ENCODE peak calls at places on chromosomes 1 and 21, in six cellular contexts. X is AG09319, R is neural progenitor cell, T is tibial artery, M is ovary, H is fibroblast of pulmonary artery. V is an unnamed sample.

GRCh38 chr21:42850866-42851391 is 28.4 kb downstream of the WDR4 start:
- DNase-seq in M (no peak), H (peak; percentile 24), X (no peak), T (no peak), R (peak; percentile 30), V (no peak)

GRCh38 chr1:5906116-5906515 is 86.1 kb downstream of the NPHP4 start:
- DNase-seq in X (no peak), R (no peak), M (peak; percentile 16), H (no peak), T (no peak), V (no peak)

GRCh38 chr21:41948404-41948895 is 5.4 kb downstream of the C2CD2 start:
- DNase-seq in R (no peak), H (no peak), X (no peak), T (no peak), M (no peak), V (no peak)

GRCh38 chr1:24769656-24770651 is 24.7 kb downstream of the CLIC4 start:
- DNase-seq in X (peak; percentile 84), M (no peak), T (no peak), R (no peak), H (peak; percentile 98), V (no peak)

GRCh38 chr1:1889847-1890505 is 911 bp downstream of the GNB1 start:
- DNase-seq in M (peak; percentile 70), T (peak; percentile 69), X (no peak), H (peak; percentile 50), R (peak; percentile 60), V (peak; percentile 89)

GRCh38 chr1:212498243-212498642 is 65.5 kb downstream of the NENF start:
- DNase-seq in R (no peak), M (no peak), T (no peak), H (peak; percentile 86), X (no peak), V (no peak)

GRCh38 chr21:46414965-46415275 is 43.8 kb upstream of the DIP2A start:
- DNase-seq in T (no peak), H (no peak), M (no peak), R (no peak), X (no peak), V (no peak)

GRCh38 chr1:21099034-21099868 is 77.4 kb downstream of the EIF4G3 start:
- DNase-seq in M (no peak), X (no peak), R (no peak), T (no peak), H (peak; percentile 62), V (no peak)

GRCh38 chr21:32728455-32729237 is 833 bp upstream of the SYNJ1 start:
- DNase-seq in R (no peak), T (no peak), M (no peak), H (no peak), X (no peak), V (no peak)

GRCh38 chr21:26388731-26389231 is 184.3 kb downstream of the CYYR1 start:
- DNase-seq in M (no peak), X (no peak), R (no peak), T (no peak), H (peak; percentile 77), V (no peak)

GRCh38 chr21:27813750-27814149 is 846.9 kb upstream of the ADAMTS5 start:
- DNase-seq in T (no peak), H (no peak), R (peak; percentile 2), M (no peak), X (no peak), V (no peak)

GRCh38 chr1:246146811-246147210 is 360.3 kb downstream of the SMYD3 start:
- DNase-seq in X (no peak), T (no peak), H (no peak), M (no peak), R (no peak), V (no peak)

GRCh38 chr1:100414693-100415092 is 62.4 kb downstream of the CDC14A start:
- DNase-seq in R (no peak), H (no peak), M (no peak), X (no peak), T (no peak), V (no peak)

GRCh38 chr1:100419072-100419471 is 66.8 kb downstream of the CDC14A start:
- DNase-seq in M (no peak), T (no peak), H (no peak), X (no peak), R (no peak), V (no peak)

GRCh38 chr1:100412980-100413379 is 60.7 kb downstream of the CDC14A start:
- DNase-seq in R (no peak), H (no peak), M (no peak), X (no peak), T (no peak), V (no peak)

GRCh38 chr1:100411574-100411973 is 59.3 kb downstream of the CDC14A start:
- DNase-seq in X (no peak), R (no peak), M (no peak), T (no peak), H (no peak), V (no peak)

DNA sequence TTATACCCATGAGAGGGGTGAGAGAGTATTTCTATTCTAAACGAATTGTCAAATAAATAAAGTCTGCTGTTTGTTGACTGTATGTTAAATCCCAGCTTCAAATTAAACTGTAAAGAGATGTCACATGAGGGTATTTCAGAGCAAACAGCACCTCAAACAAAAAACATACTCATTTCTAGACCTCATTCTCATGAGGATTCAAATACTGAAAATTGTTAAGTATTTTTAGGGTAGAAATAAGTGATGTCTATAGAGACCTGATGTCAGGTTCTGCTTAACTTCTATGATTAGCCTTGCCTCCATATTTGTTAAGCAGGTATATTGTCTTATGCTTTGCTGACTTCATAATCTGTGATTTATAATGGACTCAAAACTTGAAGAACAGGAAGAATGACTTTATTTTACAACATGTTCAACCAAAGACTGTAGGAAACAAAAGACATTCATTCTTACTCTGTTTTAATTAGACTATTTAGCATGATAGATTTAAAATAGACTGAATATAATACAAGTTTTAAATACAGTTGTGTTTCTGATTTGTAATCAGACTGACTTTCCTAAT is 63.0 kb downstream of the CDC14A start:
- DNase-seq in H (no peak), M (no peak), X (no peak), R (no peak), T (no peak), V (no peak)
- TF ChIP-seq CTCF in H (no peak), M (no peak), X (no peak), R (no peak), T (no peak), V (no peak)

DNA sequence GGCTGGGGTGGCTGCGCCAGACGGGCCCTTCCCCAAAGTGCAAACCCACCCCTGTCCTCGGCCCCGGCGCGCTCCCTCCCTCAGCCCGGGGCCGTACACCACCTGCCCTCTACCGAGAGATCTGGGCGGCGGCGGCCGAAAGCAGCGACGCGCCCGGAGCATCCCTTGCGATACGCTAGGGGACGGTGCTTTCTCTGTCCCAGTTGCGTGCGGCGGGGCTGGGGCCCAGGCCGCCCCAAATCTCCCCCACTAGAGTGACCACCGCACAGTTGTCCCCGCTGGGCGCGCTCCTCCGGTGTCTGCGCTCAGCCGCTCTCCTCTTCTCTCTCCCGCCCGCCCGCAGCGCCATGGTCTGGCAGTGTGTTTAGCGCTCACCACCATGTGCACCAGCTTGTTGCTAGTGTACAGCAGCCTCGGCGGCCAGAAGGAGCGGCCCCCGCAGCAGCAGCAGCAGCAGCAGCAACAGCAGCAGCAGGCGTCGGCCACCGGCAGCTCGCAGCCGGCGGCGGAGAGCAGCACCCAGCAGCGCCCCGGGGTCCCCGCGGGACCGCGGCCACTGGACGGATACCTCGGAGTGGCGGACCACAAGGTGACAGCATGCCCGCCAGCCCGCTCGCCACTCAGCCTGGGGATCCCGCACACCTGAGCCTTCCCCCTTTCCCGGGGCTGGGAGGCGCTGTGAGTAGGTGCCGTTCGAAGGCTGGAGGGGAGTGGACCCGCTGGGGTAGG is 1.0 kb downstream of the ST6GALNAC5 start:
- DNase-seq in M (peak; percentile 64), X (no peak), T (no peak), H (peak; percentile 29), R (peak; percentile 90), V (no peak)
- TF ChIP-seq CTCF in M (peak; percentile 13), X (peak; percentile 20), T (no peak), H (no peak), R (peak; percentile 52), V (no peak)

GRCh38 chr1:9573723-9574122 is 15.0 kb upstream of the TMEM201 start:
- DNase-seq in X (no peak), M (no peak), T (no peak), H (peak; percentile 53), R (peak; percentile 67), V (no peak)

GRCh38 chr1:9577423-9577822 is 11.3 kb upstream of the TMEM201 start:
- DNase-seq in R (no peak), T (no peak), X (no peak), M (no peak), H (no peak), V (no peak)

GRCh38 chr1:9580942-9581341 is 7.8 kb upstream of the TMEM201 start:
- DNase-seq in M (no peak), T (no peak), H (no peak), X (no peak), R (no peak), V (no peak)

GRCh38 chr1:9576903-9577302 is 11.8 kb upstream of the TMEM201 start:
- DNase-seq in H (no peak), X (no peak), T (no peak), M (no peak), R (no peak), V (no peak)
- TF ChIP-seq CTCF in H (no peak), X (no peak), T (no peak), M (no peak), R (peak; percentile 8), V (no peak)

GRCh38 chr1:7940745-7941436 is at the start of gene TNFRSF9:
- DNase-seq in M (no peak), T (no peak), H (peak; percentile 54), X (no peak), R (no peak), V (peak; percentile 74)

GRCh38 chr1:7940034-7940433 is 605 bp downstream of the TNFRSF9 start:
- DNase-seq in H (peak; percentile 20), X (no peak), R (no peak), M (no peak), T (no peak), V (no peak)

GRCh38 chr1:7941437-7941793 is 776 bp upstream of the TNFRSF9 start:
- DNase-seq in T (no peak), X (no peak), M (no peak), R (no peak), H (no peak), V (no peak)

GRCh38 chr1:7942701-7943029 is 2.0 kb upstream of the TNFRSF9 start:
- DNase-seq in X (no peak), T (no peak), H (no peak), M (no peak), R (no peak), V (no peak)

GRCh38 chr1:7938070-7938469 is 2.6 kb downstream of the TNFRSF9 start:
- DNase-seq in X (no peak), R (no peak), H (no peak), T (no peak), M (no peak), V (no peak)
- TF ChIP-seq CTCF in X (no peak), R (no peak), H (no peak), T (no peak), M (no peak), V (no peak)

GRCh38 chr1:14606632-14607031 is 8.1 kb downstream of the KAZN start:
- DNase-seq in R (peak; percentile 51), X (no peak), M (no peak), T (no peak), H (no peak), V (no peak)
- TF ChIP-seq CTCF in R (peak; percentile 64), X (peak; percentile 29), M (no peak), T (no peak), H (no peak), V (no peak)

GRCh38 chr1:53946252-53947171 is at the start of gene LRRC42:
- DNase-seq in M (no peak), X (no peak), H (no peak), T (no peak), R (peak; percentile 92), V (no peak)
- TF ChIP-seq CTCF in M (no peak), X (peak; percentile 13), H (no peak), T (peak; percentile 25), R (peak; percentile 47), V (no peak)